ENCODE peak calls at places on chromosome 1, in five cellular contexts. I is OCI-LY7; H is NB4; K is activated CD4-positive, alpha-beta T cell treated with anti-CD3 and anti-CD28 coated beads for 1 hour; R is mesothelial cell of epicardium. L is an unnamed sample.

GRCh38 chr1:202854787-202855186 is 34.2 kb downstream of the RABIF start:
- DNase-seq in H (no peak), I (no peak), R (no peak), K (no peak), L (no peak)

GRCh38 chr1:150009604-150010387 is 730 bp downstream of the OTUD7B start:
- DNase-seq in I (peak), H (peak), K (peak), R (no peak), L (peak)

GRCh38 chr1:160217466-160218165 is 12.4 kb downstream of the PEA15 start:
- DNase-seq in I (no peak), H (no peak), K (no peak), R (no peak), L (no peak)

GRCh38 chr1:50977575-50978143 is 7.6 kb downstream of the CDKN2C start:
- DNase-seq in K (no peak), H (peak), R (no peak), I (peak), L (no peak)

GRCh38 chr1:208101661-208102431 is 142.3 kb downstream of the PLXNA2 start:
- DNase-seq in H (no peak), I (no peak), R (no peak), K (no peak), L (peak)

GRCh38 chr1:162633327-162633762 is 1.1 kb downstream of the DDR2 start:
- DNase-seq in R (no peak), H (no peak), I (no peak), K (no peak), L (no peak)

GRCh38 chr1:226424228-226425003 is 16.5 kb upstream of the PARP1 start:
- DNase-seq in R (no peak), H (peak), K (no peak), I (peak), L (peak)

GRCh38 chr1:203202431-203203245 is 16.1 kb upstream of the CHI3L1 start:
- DNase-seq in I (no peak), H (peak), K (no peak), R (no peak), L (no peak)

GRCh38 chr1:66266756-66267155 is 267.2 kb upstream of the SGIP1 start:
- DNase-seq in I (no peak), H (no peak), R (no peak), K (no peak), L (no peak)